ENCODE peak calls at places on chromosome 5, in five cellular contexts. T is HT1080; K is NCI-H1436 treated with DMSO at 0.1 percent for 48 hours; A is stimulated activated CD8-positive, alpha-beta memory T cell treated with anti-CD3 and anti-CD28 coated beads, Interleukin-15, amount 100 ng/mL, for 1 hour; V is islet precursor cell. X is an unnamed sample.

GRCh38 chr5:176446884-176447537 is 1.2 kb upstream of the FAF2 start:
- DNase-seq in T (no peak), K (no peak), A (no peak), V (peak), X (no peak)

GRCh38 chr5:142303576-142303975 is 21.2 kb downstream of the SPRY4 start:
- DNase-seq in T (peak), K (no peak), A (no peak), V (no peak), X (no peak)

GRCh38 chr5:88925692-88926490 is 42.9 kb upstream of the MEF2C start:
- DNase-seq in T (peak), K (no peak), A (no peak), V (no peak), X (no peak)

GRCh38 chr5:75886706-75887105 is 169.5 kb upstream of the POC5 start:
- DNase-seq in T (peak), K (no peak), A (no peak), V (no peak), X (no peak)

GRCh38 chr5:34770486-34770885 is 68.5 kb upstream of the TTC23L start:
- DNase-seq in T (no peak), K (no peak), A (no peak), V (no peak), X (no peak)

GRCh38 chr5:10913846-10914245 is 152.8 kb upstream of the DAP start:
- DNase-seq in T (peak), K (no peak), A (no peak), V (peak), X (no peak)

GRCh38 chr5:17838506-17838905 is 204.2 kb downstream of the TAF11L14 start:
- DNase-seq in T (peak), K (no peak), A (no peak), V (no peak), X (no peak)

GRCh38 chr5:149423287-149424268 is 44.5 kb upstream of the IL17B start:
- DNase-seq in T (no peak), K (no peak), A (no peak), V (peak), X (no peak)

GRCh38 chr5:148829248-148829594 is 2.8 kb downstream of the ADRB2 start:
- DNase-seq in T (no peak), K (no peak), A (no peak), V (no peak), X (no peak)

GRCh38 chr5:11319851-11320580 is 559.0 kb upstream of the DAP start:
- DNase-seq in T (peak), K (no peak), A (no peak), V (peak), X (no peak)

GRCh38 chr5:122805481-122805880 is 30.6 kb downstream of the SNX2 start:
- DNase-seq in T (peak), K (no peak), A (no peak), V (no peak), X (no peak)

GRCh38 chr5:10793785-10794184 is 32.8 kb upstream of the DAP start:
- DNase-seq in T (no peak), K (no peak), A (no peak), V (no peak), X (no peak)

GRCh38 chr5:103224118-103224893 is 34.3 kb upstream of the MACIR start:
- DNase-seq in T (peak), K (no peak), A (no peak), V (peak), X (no peak)

GRCh38 chr5:140165921-140166270 is 9.1 kb upstream of the CYSTM1 start:
- DNase-seq in T (no peak), K (no peak), A (no peak), V (no peak), X (no peak)

GRCh38 chr5:129904102-129904666 is at the start of gene CHSY3:
- DNase-seq in T (peak), K (no peak), A (no peak), V (peak), X (no peak)

GRCh38 chr5:141766152-141766551 is 84.1 kb upstream of the ARAP3 start:
- DNase-seq in T (no peak), K (no peak), A (no peak), V (no peak), X (no peak)

GRCh38 chr5:76754765-76755164 is 38.8 kb downstream of the F2R start:
- DNase-seq in T (no peak), K (no peak), A (no peak), V (no peak), X (no peak)

GRCh38 chr5:171571663-171572062 is 152.2 kb downstream of the FGF18 start:
- DNase-seq in T (peak), K (no peak), A (no peak), V (no peak), X (no peak)

GRCh38 chr5:6746244-6746643 is 33.0 kb downstream of the TENT4A start:
- DNase-seq in T (no peak), K (no peak), A (no peak), V (no peak), X (no peak)

GRCh38 chr5:15933481-15934207 is 245.9 kb downstream of the MARCHF11 start:
- DNase-seq in T (peak), K (no peak), A (no peak), V (no peak), X (no peak)

GRCh38 chr5:4533457-4534105 is 606.5 kb upstream of the ADAMTS16 start:
- DNase-seq in T (no peak), K (no peak), A (no peak), V (no peak), X (no peak)

GRCh38 chr5:93600409-93601052 is 17.5 kb downstream of the NR2F1 start:
- DNase-seq in T (no peak), K (no peak), A (no peak), V (no peak), X (no peak)

GRCh38 chr5:126368239-126368812 is 54.9 kb upstream of the GRAMD2B start:
- DNase-seq in T (no peak), K (no peak), A (no peak), V (peak), X (no peak)

GRCh38 chr5:112366987-112367386 is 52.1 kb downstream of the EPB41L4A start:
- DNase-seq in T (no peak), K (no peak), A (no peak), V (no peak), X (no peak)

GRCh38 chr5:88769165-88769564 is 113.8 kb downstream of the MEF2C start:
- DNase-seq in T (no peak), K (no peak), A (no peak), V (no peak), X (no peak)

GRCh38 chr5:170173227-170173626 is 59.6 kb upstream of the C5orf58 start:
- DNase-seq in T (peak), K (no peak), A (no peak), V (peak), X (no peak)

GRCh38 chr5:6503342-6503741 is 54.7 kb downstream of the UBE2QL1 start:
- DNase-seq in T (no peak), K (no peak), A (no peak), V (peak), X (no peak)

GRCh38 chr5:137398751-137399150 is 100.4 kb downstream of the SPOCK1 start:
- DNase-seq in T (no peak), K (no peak), A (no peak), V (no peak), X (no peak)

GRCh38 chr5:177071671-177072385 is 14.9 kb upstream of the FGFR4 start:
- DNase-seq in T (peak), K (no peak), A (peak), V (peak), X (peak)

GRCh38 chr5:96893342-96893741 is 17.0 kb downstream of the ERAP2 start:
- DNase-seq in T (peak), K (no peak), A (no peak), V (peak), X (no peak)

GRCh38 chr5:148734518-148734917 is 80.2 kb upstream of the HTR4 start:
- DNase-seq in T (peak), K (no peak), A (no peak), V (no peak), X (no peak)

GRCh38 chr5:155004138-155004744 is 9.3 kb upstream of the KIF4B start:
- DNase-seq in T (peak), K (no peak), A (no peak), V (peak), X (no peak)

GRCh38 chr5:145403959-145404358 is 431.2 kb downstream of the PRELID2 start:
- DNase-seq in T (no peak), K (no peak), A (no peak), V (no peak), X (no peak)

GRCh38 chr5:96110289-96110688 is 148.6 kb upstream of the ELL2 start:
- DNase-seq in T (no peak), K (no peak), A (no peak), V (no peak), X (no peak)

GRCh38 chr5:159678800-159679392 is 237.4 kb upstream of the ADRA1B start:
- DNase-seq in T (no peak), K (no peak), A (no peak), V (no peak), X (no peak)

GRCh38 chr5:132080595-132080994 is 7.0 kb downstream of the CSF2 start:
- DNase-seq in T (no peak), K (no peak), A (no peak), V (no peak), X (no peak)

GRCh38 chr5:120367896-120368634 is 96.0 kb upstream of the PRR16 start:
- DNase-seq in T (no peak), K (no peak), A (no peak), V (no peak), X (no peak)

GRCh38 chr5:150141544-150142188 is 14.0 kb downstream of the PDGFRB start:
- DNase-seq in T (no peak), K (no peak), A (no peak), V (peak), X (no peak)